ENCODE peak calls at places on chromosomes 6 and 20, in seven cellular contexts. Y, U, A, S, B, D and I are unnamed samples.

GRCh38 chr20:2207770-2208097 is 88.1 kb upstream of the TGM3 start:
- DNase-seq in Y (no peak), U (no peak), A (no peak), S (no peak), B (no peak), D (no peak), I (no peak)

GRCh38 chr20:50224553-50225255 is 34.1 kb downstream of the CEBPB start:
- DNase-seq in Y (peak; percentile 74), U (peak; percentile 74), A (peak; percentile 93), S (peak; percentile 98), B (no peak), D (peak; percentile 81), I (peak; percentile 52)

GRCh38 chr20:57927376-57927775 is 217.6 kb upstream of the PMEPA1 start:
- DNase-seq in Y (no peak), U (no peak), A (no peak), S (no peak), B (no peak), D (no peak), I (no peak)

GRCh38 chr6:116666869-116667268 is 1.7 kb downstream of the ZUP1 start:
- DNase-seq in Y (no peak), U (no peak), A (no peak), S (no peak), B (no peak), D (no peak), I (no peak)

GRCh38 chr6:148037496-148037895 is 305.1 kb upstream of the SASH1 start:
- DNase-seq in Y (no peak), U (no peak), A (no peak), S (no peak), B (no peak), D (no peak), I (no peak)

GRCh38 chr6:108535079-108535742 is 25.5 kb upstream of the FOXO3 start:
- DNase-seq in Y (no peak), U (no peak), A (no peak), S (no peak), B (no peak), D (no peak), I (no peak)

GRCh38 chr6:134357110-134357509 is 39.2 kb upstream of the SGK1 start:
- DNase-seq in Y (no peak), U (no peak), A (no peak), S (no peak), B (no peak), D (no peak), I (no peak)

GRCh38 chr6:148325316-148326068 is 17.1 kb upstream of the SASH1 start:
- DNase-seq in Y (no peak), U (no peak), A (no peak), S (no peak), B (no peak), D (no peak), I (no peak)

GRCh38 chr6:164266851-164267250 is 852.3 kb downstream of the QKI start:
- DNase-seq in Y (no peak), U (no peak), A (no peak), S (no peak), B (no peak), D (no peak), I (no peak)

GRCh38 chr6:25401711-25402110 is 122.5 kb downstream of the CARMIL1 start:
- DNase-seq in Y (no peak), U (no peak), A (no peak), S (no peak), B (no peak), D (no peak), I (no peak)

GRCh38 chr6:69816017-69816416 is 19.2 kb upstream of the LMBRD1 start:
- DNase-seq in Y (no peak), U (no peak), A (no peak), S (no peak), B (no peak), D (no peak), I (no peak)

GRCh38 chr6:10033223-10033829 is 381.5 kb downstream of the TFAP2A start:
- DNase-seq in Y (no peak), U (no peak), A (no peak), S (no peak), B (peak; percentile 97), D (no peak), I (no peak)

GRCh38 chr20:57193094-57193493 is 73.3 kb downstream of the BMP7 start:
- DNase-seq in Y (no peak), U (no peak), A (no peak), S (no peak), B (no peak), D (no peak), I (no peak)

GRCh38 chr20:40489886-40490285 is 199.2 kb downstream of the MAFB start:
- DNase-seq in Y (no peak), U (peak; percentile 20), A (no peak), S (peak; percentile 30), B (no peak), D (no peak), I (no peak)

GRCh38 chr6:17846762-17847161 is 140.0 kb upstream of the NUP153 start:
- DNase-seq in Y (no peak), U (no peak), A (no peak), S (no peak), B (no peak), D (no peak), I (no peak)

GRCh38 chr20:21505810-21506530 is 7.9 kb downstream of the NKX2-2 start:
- DNase-seq in Y (peak; percentile 77), U (no peak), A (peak; percentile 47), S (peak; percentile 47), B (peak; percentile 73), D (no peak), I (no peak)

GRCh38 chr20:62307226-62308101 is 4.7 kb downstream of the ADRM1 start:
- DNase-seq in Y (peak; percentile 51), U (no peak), A (no peak), S (no peak), B (peak; percentile 52), D (no peak), I (no peak)

GRCh38 chr20:19699132-19699971 is 58.7 kb upstream of the RIN2 start:
- DNase-seq in Y (no peak), U (peak; percentile 18), A (peak; percentile 87), S (peak; percentile 67), B (peak; percentile 38), D (no peak), I (no peak)

GRCh38 chr6:146189131-146189530 is 160.3 kb downstream of the GRM1 start:
- DNase-seq in Y (no peak), U (no peak), A (no peak), S (no peak), B (no peak), D (no peak), I (no peak)

GRCh38 chr6:107533415-107534059 is 43.6 kb downstream of the SOBP start:
- DNase-seq in Y (no peak), U (no peak), A (no peak), S (no peak), B (no peak), D (no peak), I (no peak)

GRCh38 chr20:38256966-38257365 is 3.6 kb downstream of the KIAA1755 start:
- DNase-seq in Y (no peak), U (no peak), A (no peak), S (no peak), B (no peak), D (no peak), I (peak; percentile 46)

GRCh38 chr20:38258545-38259223 is 1.9 kb downstream of the KIAA1755 start:
- DNase-seq in Y (no peak), U (no peak), A (no peak), S (no peak), B (no peak), D (no peak), I (no peak)

GRCh38 chr20:38260025-38260377 is 534 bp downstream of the KIAA1755 start:
- DNase-seq in Y (no peak), U (no peak), A (peak; percentile 52), S (peak; percentile 52), B (no peak), D (no peak), I (no peak)

GRCh38 chr20:38261054-38261390 is 487 bp upstream of the KIAA1755 start:
- DNase-seq in Y (no peak), U (no peak), A (no peak), S (no peak), B (no peak), D (no peak), I (no peak)

GRCh38 chr20:38260378-38261053 is at the start of gene KIAA1755:
- DNase-seq in Y (peak; percentile 91), U (no peak), A (peak; percentile 41), S (peak; percentile 34), B (no peak), D (no peak), I (no peak)
- H3K4me3 ChIP-seq in Y (peak within 1 kb of the TSS; percentile 54), U (peak within 1 kb of the TSS; percentile 51), A (peak within 1 kb of the TSS; percentile 81), S (peak within 1 kb of the TSS; percentile 76), B (no peak within 1 kb of the TSS), D (peak within 1 kb of the TSS; percentile 57), I (peak within 1 kb of the TSS; percentile 69)

GRCh38 chr6:113095836-113096235 is 748.7 kb downstream of the RFPL4B start:
- DNase-seq in Y (no peak), U (no peak), A (no peak), S (no peak), B (no peak), D (no peak), I (no peak)

GRCh38 chr6:113092795-113093194 is 745.7 kb downstream of the RFPL4B start:
- DNase-seq in Y (no peak), U (no peak), A (no peak), S (no peak), B (no peak), D (no peak), I (no peak)

GRCh38 chr6:113089056-113089455 is 741.9 kb downstream of the RFPL4B start:
- DNase-seq in Y (no peak), U (no peak), A (no peak), S (no peak), B (no peak), D (no peak), I (no peak)

GRCh38 chr6:113094781-113095180 is 747.7 kb downstream of the RFPL4B start:
- DNase-seq in Y (no peak), U (no peak), A (peak; percentile 85), S (no peak), B (no peak), D (no peak), I (no peak)
- H3K4me3 ChIP-seq in Y (no peak overlapping the region), U (no peak overlapping the region), A (no peak overlapping the region), S (no peak overlapping the region), B (no peak overlapping the region), D (no peak overlapping the region), I (no peak overlapping the region)

GRCh38 chr6:44123544-44123943 is 3.7 kb downstream of the MRPL14 start:
- DNase-seq in Y (no peak), U (no peak), A (no peak), S (no peak), B (no peak), D (no peak), I (no peak)
- H3K4me3 ChIP-seq in Y (no peak overlapping the region), U (no peak overlapping the region), A (no peak overlapping the region), S (no peak overlapping the region), B (no peak overlapping the region), D (no peak overlapping the region), I (no peak overlapping the region)

DNA sequence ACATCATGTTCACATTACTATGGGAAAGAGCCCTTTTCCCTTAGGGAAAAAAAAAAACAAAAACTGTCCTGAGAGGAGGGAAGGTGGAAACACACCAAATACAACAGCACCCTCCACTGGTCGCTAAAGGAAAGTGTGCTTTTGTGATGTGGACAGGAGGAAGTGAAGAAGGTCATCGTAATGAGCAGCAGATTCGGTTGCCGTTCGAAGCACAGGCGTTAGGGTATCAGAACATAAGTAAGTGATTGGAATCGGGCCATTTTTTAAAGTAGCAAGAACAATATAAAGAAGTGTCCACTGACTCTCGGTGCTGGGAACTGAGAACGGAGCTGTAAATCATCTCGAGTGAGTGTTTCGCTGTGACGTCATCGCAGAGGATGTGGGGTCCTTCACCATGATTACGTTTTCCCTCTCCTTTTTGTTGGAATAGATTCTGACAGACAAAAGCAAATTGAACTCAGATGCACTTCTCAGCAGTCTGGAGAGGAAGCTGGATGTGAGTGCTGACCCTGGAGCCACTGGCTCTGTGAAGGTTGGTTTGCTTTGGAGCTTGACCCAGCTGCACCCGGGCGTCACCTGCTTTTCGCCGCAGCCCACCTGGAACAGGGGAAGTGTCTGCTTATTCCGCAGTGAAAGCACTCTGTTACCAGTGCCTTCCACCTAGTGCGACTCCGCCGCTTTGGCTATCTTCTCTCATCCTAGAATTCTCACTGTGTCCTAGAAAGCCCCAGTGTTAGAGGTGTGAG is 203.6 kb upstream of the GMDS start:
- DNase-seq in Y (no peak), U (peak; percentile 72), A (peak; percentile 86), S (peak; percentile 83), B (peak; percentile 75), D (peak; percentile 35), I (peak; percentile 76)
- H3K4me3 ChIP-seq in Y (peak overlapping the region; percentile 27), U (no peak overlapping the region), A (peak overlapping the region; percentile 34), S (no peak overlapping the region), B (peak overlapping the region; percentile 37), D (peak overlapping the region; percentile 11), I (peak overlapping the region; percentile 62)